ENCODE peak calls at places on chromosomes 7 and 10, in six cellular contexts. I is Caki2; A is amygdala; P is activated CD4-positive, alpha-beta T cell treated with anti-CD3 and anti-CD28 coated beads for 48 hours; N is activated CD8-positive, alpha-beta memory T cell treated with anti-CD3 and anti-CD28 coated beads for 48 hours; U is right lobe of liver. G is an unnamed sample.

GRCh38 chr10:116444527-116445142 is 17.0 kb downstream of the PNLIPRP3 start:
- DNase-seq in I (peak; percentile 28), A (no peak), N (no peak), P (peak; percentile 9), U (no peak), G (peak; percentile 27)

GRCh38 chr10:43970747-43971146 is 322.1 kb upstream of the ZNF32 start:
- DNase-seq in N (no peak), A (no peak), P (no peak), U (no peak), I (no peak), G (no peak)

GRCh38 chr10:62082729-62083412 is 181.4 kb downstream of the ARID5B start:
- DNase-seq in A (no peak), N (no peak), U (no peak), P (peak; percentile 50), I (peak; percentile 24), G (no peak)

GRCh38 chr10:125761961-125762360 is 13.7 kb downstream of the MMP21 start:
- DNase-seq in I (no peak), A (no peak), N (no peak), U (no peak), P (no peak), G (no peak)

GRCh38 chr7:55488221-55488620 is 84.1 kb downstream of the VOPP1 start:
- DNase-seq in P (no peak), N (no peak), A (no peak), I (no peak), U (no peak), G (no peak)

GRCh38 chr7:317643-318405 is 27.9 kb downstream of the FOXL3 start:
- DNase-seq in N (no peak), A (no peak), P (no peak), U (no peak), I (no peak), G (no peak)

GRCh38 chr7:5574770-5575269 is 151.2 kb upstream of the TNRC18 start:
- DNase-seq in P (no peak), I (no peak), U (peak; percentile 61), N (no peak), A (no peak), G (no peak)

GRCh38 chr10:132138596-132138995 is 48.2 kb upstream of the DPYSL4 start:
- DNase-seq in U (no peak), N (no peak), A (no peak), I (no peak), P (no peak), G (no peak)

GRCh38 chr10:45000764-45001381 is at the start of gene ZNF22:
- DNase-seq in P (peak; percentile 72), N (peak; percentile 51), I (no peak), U (peak; percentile 74), A (peak; percentile 73), G (no peak)

GRCh38 chr7:145909956-145910611 is 206.5 kb upstream of the CNTNAP2 start:
- DNase-seq in N (no peak), P (no peak), I (peak; percentile 51), A (no peak), U (no peak), G (peak; percentile 50)

GRCh38 chr7:142711722-142712616 is 37.3 kb upstream of the PRSS1 start:
- DNase-seq in P (peak; percentile 35), U (no peak), N (peak; percentile 1), A (no peak), I (peak; percentile 11), G (no peak)

GRCh38 chr7:142412551-142413193 is 154.8 kb upstream of the PRSS58 start:
- DNase-seq in N (no peak), A (no peak), I (peak; percentile 31), U (no peak), P (peak; percentile 55), G (peak; percentile 46)

G was measured in RCC 7860.